ENCODE peak calls at places on chromosomes 13 and 19, in six cellular contexts. W is fibroblast of pulmonary artery, N is tibial artery, R is spleen, Q is choroid plexus epithelial cell, T is HFF-Myc. J is an unnamed sample.

GRCh38 chr13:42001580-42001979 is 40.7 kb upstream of the VWA8 start:
- DNase-seq in W (peak; percentile 95), N (no peak), R (no peak), Q (peak; percentile 81), T (peak; percentile 4), J (peak; percentile 75)

GRCh38 chr13:26996965-26997752 is 174.5 kb downstream of the USP12 start:
- DNase-seq in W (no peak), N (no peak), R (peak; percentile 84), Q (no peak), T (no peak), J (no peak)

GRCh38 chr19:3466630-3467029 is 13.7 kb downstream of the SMIM24 start:
- DNase-seq in W (no peak), N (peak; percentile 97), R (no peak), Q (no peak), T (no peak), J (no peak)

GRCh38 chr19:29467824-29468401 is 57.9 kb upstream of the VSTM2B start:
- DNase-seq in W (peak; percentile 24), N (no peak), R (no peak), Q (peak; percentile 2), T (peak; percentile 4), J (peak; percentile 2)

GRCh38 chr13:28357846-28358496 is 137.0 kb downstream of the FLT1 start:
- DNase-seq in W (no peak), N (no peak), R (no peak), Q (no peak), T (no peak), J (no peak)

GRCh38 chr13:50393641-50394040 is 378.4 kb downstream of the KCNRG start:
- DNase-seq in W (peak; percentile 18), N (no peak), R (no peak), Q (peak; percentile 85), T (no peak), J (no peak)

GRCh38 chr13:98540476-98540875 is 36.4 kb downstream of the STK24 start:
- DNase-seq in W (no peak), N (peak; percentile 35), R (no peak), Q (no peak), T (no peak), J (no peak)

GRCh38 chr19:2424686-2425621 is 2.4 kb downstream of the TIMM13 start:
- DNase-seq in W (peak; percentile 75), N (no peak), R (peak; percentile 86), Q (peak; percentile 83), T (no peak), J (peak; percentile 14)

GRCh38 chr13:31209172-31209818 is 9.5 kb downstream of the B3GLCT start:
- DNase-seq in W (peak; percentile 67), N (no peak), R (no peak), Q (peak; percentile 59), T (no peak), J (no peak)

GRCh38 chr19:53130506-53130905 is 2.2 kb downstream of the ZNF415 start:
- DNase-seq in W (no peak), N (no peak), R (no peak), Q (peak; percentile 41), T (no peak), J (no peak)

GRCh38 chr19:33712268-33712667 is 84.4 kb upstream of the KCTD15 start:
- DNase-seq in W (no peak), N (no peak), R (peak; percentile 31), Q (no peak), T (no peak), J (no peak)

GRCh38 chr19:4352701-4353121 is 9.3 kb downstream of the MPND start:
- DNase-seq in W (peak; percentile 82), N (peak; percentile 61), R (peak; percentile 79), Q (peak; percentile 81), T (no peak), J (no peak)

GRCh38 chr13:32316030-32316344 is 679 bp downstream of the BRCA2 start:
- DNase-seq in W (no peak), N (no peak), R (no peak), Q (no peak), T (no peak), J (no peak)

GRCh38 chr13:20193924-20194631 is 1.3 kb upstream of the GJB2 start:
- DNase-seq in W (no peak), N (no peak), R (no peak), Q (no peak), T (no peak), J (no peak)
- H3K4me3 ChIP-seq in W (no peak overlapping the region), N (no peak overlapping the region), R (peak overlapping the region; percentile 48), Q (no peak overlapping the region), T (no peak overlapping the region), J (no peak overlapping the region)

GRCh38 chr13:53422415-53422814 is 393.8 kb downstream of the OLFM4 start:
- DNase-seq in W (no peak), N (no peak), R (no peak), Q (no peak), T (no peak), J (no peak)

GRCh38 chr13:53417601-53418000 is 389.0 kb downstream of the OLFM4 start:
- DNase-seq in W (no peak), N (no peak), R (no peak), Q (no peak), T (no peak), J (no peak)
- TF ChIP-seq CTCF in W (no peak), N (no peak), R (no peak), Q (no peak), T (no peak), J (no peak)

GRCh38 chr13:112940236-112940635 is 28.8 kb upstream of the MCF2L start:
- DNase-seq in W (no peak), N (no peak), R (peak; percentile 77), Q (no peak), T (no peak), J (no peak)

GRCh38 chr13:112938680-112939079 is 30.3 kb upstream of the MCF2L start:
- DNase-seq in W (no peak), N (no peak), R (peak; percentile 47), Q (no peak), T (no peak), J (no peak)

GRCh38 chr13:112943309-112944125 is 25.5 kb upstream of the MCF2L start:
- DNase-seq in W (peak; percentile 10), N (no peak), R (peak; percentile 83), Q (peak; percentile 16), T (no peak), J (no peak)

GRCh38 chr13:112941349-112941748 is 27.7 kb upstream of the MCF2L start:
- DNase-seq in W (no peak), N (no peak), R (peak; percentile 57), Q (no peak), T (no peak), J (no peak)

GRCh38 chr13:112942689-112943308 is 26.2 kb upstream of the MCF2L start:
- DNase-seq in W (peak; percentile 95), N (peak; percentile 95), R (peak; percentile 97), Q (peak; percentile 96), T (peak; percentile 82), J (peak; percentile 74)
- H3K4me3 ChIP-seq in W (peak overlapping the region; percentile 49), N (peak overlapping the region; percentile 36), R (peak overlapping the region; percentile 46), Q (peak overlapping the region; percentile 50), T (peak overlapping the region; percentile 41), J (peak overlapping the region; percentile 4)

DNA sequence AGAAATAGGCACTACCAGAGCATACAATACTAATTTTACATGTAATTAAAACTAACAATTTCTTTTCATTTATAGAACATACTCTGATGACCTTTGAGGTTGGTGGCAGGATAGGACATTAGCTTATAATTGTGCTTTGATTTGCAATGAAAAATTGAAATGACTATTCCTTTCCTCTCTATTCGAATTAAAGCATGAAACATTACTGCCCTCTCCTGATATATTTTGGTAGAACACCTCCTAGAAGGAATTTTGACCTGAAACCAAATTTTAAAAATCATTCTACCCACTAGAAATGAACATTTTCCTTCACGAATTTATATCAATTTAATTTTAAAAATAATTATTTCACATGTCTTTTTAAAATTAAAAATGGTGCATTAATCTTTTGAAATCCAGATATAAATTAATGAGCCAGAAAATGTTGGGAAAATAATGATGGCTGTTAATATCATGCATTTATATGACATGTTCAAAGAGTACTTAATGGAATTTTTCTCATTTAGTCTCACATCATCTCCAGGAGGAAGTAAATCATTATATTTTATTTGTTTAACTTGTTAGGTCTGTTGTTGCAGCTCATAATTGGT is 556.3 kb upstream of the ARGLU1 start:
- DNase-seq in W (peak; percentile 26), N (no peak), R (no peak), Q (peak; percentile 43), T (no peak), J (no peak)
- TF ChIP-seq CTCF in W (peak; percentile 45), N (peak; percentile 65), R (no peak), Q (peak; percentile 59), T (no peak), J (peak; percentile 34)

GRCh38 chr19:32040246-32040645 is 305.2 kb upstream of the ZNF507 start:
- DNase-seq in W (no peak), N (no peak), R (no peak), Q (no peak), T (no peak), J (no peak)

GRCh38 chr19:32037998-32038732 is 307.2 kb upstream of the ZNF507 start:
- DNase-seq in W (no peak), N (no peak), R (no peak), Q (no peak), T (no peak), J (no peak)

GRCh38 chr19:32039446-32039845 is 306.0 kb upstream of the ZNF507 start:
- DNase-seq in W (no peak), N (no peak), R (no peak), Q (no peak), T (no peak), J (no peak)

DNA sequence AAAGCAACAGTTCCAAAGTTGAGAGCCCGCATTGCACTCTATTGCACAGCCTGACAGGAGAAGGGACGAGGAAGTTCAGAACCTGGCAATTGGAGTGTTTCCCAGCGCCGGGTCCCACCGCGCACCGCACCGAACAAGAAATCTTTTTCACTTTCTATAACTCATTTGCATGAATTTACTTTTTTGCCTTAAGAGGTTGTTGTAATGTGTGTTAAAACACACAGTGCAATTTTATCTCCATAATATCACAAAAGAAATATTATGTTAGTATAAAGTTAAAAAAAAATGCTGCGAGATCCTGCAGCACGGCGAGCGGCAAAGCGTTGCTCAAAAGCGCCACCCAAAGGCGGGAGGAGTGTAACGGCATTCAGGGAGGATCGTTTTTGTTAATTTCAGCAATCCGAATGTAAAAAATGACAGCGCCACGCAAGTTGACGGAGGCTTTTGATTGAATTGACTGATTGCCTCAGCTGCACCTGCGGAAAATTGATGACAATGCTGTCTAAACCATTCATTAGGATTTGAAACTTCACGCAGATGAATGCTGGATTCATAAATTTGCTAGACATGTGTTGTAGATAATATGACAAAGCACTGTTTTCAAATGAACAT is 303.6 kb upstream of the ZNF507 start:
- DNase-seq in W (peak; percentile 43), N (no peak), R (no peak), Q (peak; percentile 49), T (no peak), J (no peak)
- H3K4me3 ChIP-seq in W (no peak overlapping the region), N (no peak overlapping the region), R (peak overlapping the region; percentile 28), Q (no peak overlapping the region), T (no peak overlapping the region), J (no peak overlapping the region)

DNA sequence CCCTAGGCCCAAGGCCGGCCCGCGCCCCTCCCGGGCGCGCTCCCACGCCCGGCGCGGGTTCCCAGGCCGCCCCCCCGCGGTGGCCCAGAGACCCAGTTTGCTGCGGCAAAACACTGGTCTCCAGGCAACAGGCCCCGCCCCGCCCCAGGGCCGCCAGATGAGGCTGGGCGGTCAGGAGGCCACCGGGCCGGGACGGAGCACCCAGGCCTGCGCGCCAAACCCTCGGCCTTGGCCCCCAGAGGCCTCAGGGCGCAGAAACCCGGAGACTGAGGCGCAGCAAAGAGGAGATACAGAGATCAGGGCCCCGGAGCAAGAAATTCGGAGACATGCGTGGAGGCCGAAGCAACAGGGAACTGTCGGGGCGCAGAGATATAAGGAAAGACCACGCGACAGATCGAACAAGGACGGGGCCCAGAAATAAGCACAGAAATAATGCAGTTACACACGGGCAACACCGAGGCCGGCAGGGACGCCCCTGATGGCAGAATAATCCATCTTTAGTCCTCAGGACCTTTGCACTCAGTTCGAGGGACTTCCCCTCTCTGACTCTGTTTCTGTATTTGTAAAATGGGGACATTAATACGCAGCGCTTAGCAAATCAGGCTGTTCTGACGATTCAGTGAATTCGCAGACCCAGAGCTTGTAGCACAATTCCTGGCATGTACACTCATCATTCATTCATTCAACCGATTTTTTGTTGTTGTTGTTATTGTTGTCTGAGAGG is 20.8 kb upstream of the ERCC1 start:
- DNase-seq in W (peak; percentile 88), N (peak; percentile 98), R (peak; percentile 96), Q (peak; percentile 88), T (no peak), J (no peak)
- TF ChIP-seq CTCF in W (no peak), N (no peak), R (no peak), Q (no peak), T (no peak), J (no peak)